ENCODE peak calls at places on chromosome 10, in seven cellular contexts. U is hepatocyte, J is endothelial cell, X is CD14-positive monocyte, D is spleen, S is SK-N-SH, M is heart right ventricle. E is an unnamed sample.

GRCh38 chr10:22475857-22476600 is 130.7 kb downstream of the SPAG6 start:
- DNase-seq in U (peak; percentile 28), J (peak; percentile 31), X (no peak), D (no peak), S (peak; percentile 76), M (no peak), E (peak; percentile 68)

GRCh38 chr10:60044221-60044620 is 137.9 kb upstream of the CCDC6 start:
- DNase-seq in U (no peak), J (no peak), X (no peak), D (no peak), S (no peak), M (no peak), E (no peak)

GRCh38 chr10:103535595-103535994 is 42.1 kb downstream of the NEURL1 start:
- DNase-seq in U (no peak), J (no peak), X (no peak), D (peak; percentile 39), S (peak; percentile 0), M (no peak), E (no peak)

GRCh38 chr10:109934958-109935793 is 11.9 kb upstream of the XPNPEP1 start:
- DNase-seq in U (no peak), J (peak; percentile 61), X (no peak), D (no peak), S (peak; percentile 15), M (peak; percentile 55), E (no peak)

GRCh38 chr10:33248638-33249037 is 85.8 kb downstream of the NRP1 start:
- DNase-seq in U (no peak), J (no peak), X (no peak), D (no peak), S (no peak), M (no peak), E (no peak)

GRCh38 chr10:84943541-84943940 is 615.2 kb downstream of the CCSER2 start:
- DNase-seq in U (no peak), J (no peak), X (no peak), D (no peak), S (no peak), M (no peak), E (no peak)

GRCh38 chr10:120969219-120969645 is 118.1 kb downstream of the WDR11 start:
- DNase-seq in U (no peak), J (no peak), X (no peak), D (no peak), S (no peak), M (no peak), E (no peak)

GRCh38 chr10:34526758-34527730 is 288.1 kb downstream of the PARD3 start:
- DNase-seq in U (peak; percentile 18), J (no peak), X (no peak), D (no peak), S (no peak), M (peak; percentile 23), E (no peak)

GRCh38 chr10:109963439-109963838 is 40.1 kb upstream of the XPNPEP1 start:
- DNase-seq in U (no peak), J (no peak), X (no peak), D (no peak), S (peak; percentile 62), M (no peak), E (no peak)

GRCh38 chr10:58570307-58570723 is 57.6 kb downstream of the BICC1 start:
- DNase-seq in U (no peak), J (no peak), X (no peak), D (no peak), S (no peak), M (no peak), E (no peak)

GRCh38 chr10:60495357-60495756 is 105.7 kb upstream of the ANK3 start:
- DNase-seq in U (no peak), J (no peak), X (no peak), D (no peak), S (no peak), M (no peak), E (no peak)

GRCh38 chr10:36640626-36641025 is 484.8 kb upstream of the ANKRD30A start:
- DNase-seq in U (no peak), J (no peak), X (no peak), D (no peak), S (no peak), M (no peak), E (no peak)

GRCh38 chr10:115760131-115760530 is 512.9 kb downstream of the GFRA1 start:
- DNase-seq in U (no peak), J (no peak), X (no peak), D (no peak), S (no peak), M (no peak), E (no peak)

GRCh38 chr10:100502926-100503480 is 16.7 kb downstream of the SEC31B start:
- DNase-seq in U (no peak), J (no peak), X (no peak), D (no peak), S (peak; percentile 45), M (no peak), E (no peak)

GRCh38 chr10:86795353-86795752 is 38.9 kb downstream of the BMPR1A start:
- DNase-seq in U (peak; percentile 41), J (no peak), X (no peak), D (no peak), S (peak; percentile 12), M (no peak), E (no peak)

GRCh38 chr10:85124592-85124991 is 796.2 kb downstream of the CCSER2 start:
- DNase-seq in U (peak; percentile 56), J (no peak), X (no peak), D (no peak), S (no peak), M (peak; percentile 9), E (no peak)

GRCh38 chr10:44008270-44008916 is 359.7 kb upstream of the ZNF32 start:
- DNase-seq in U (no peak), J (no peak), X (no peak), D (no peak), S (no peak), M (peak; percentile 55), E (peak; percentile 55)

GRCh38 chr10:104925232-104925851 is 284.3 kb downstream of the SORCS3 start:
- DNase-seq in U (peak; percentile 76), J (peak; percentile 68), X (no peak), D (no peak), S (peak; percentile 47), M (peak; percentile 8), E (peak; percentile 18)

GRCh38 chr10:84548869-84549268 is 220.5 kb downstream of the CCSER2 start:
- DNase-seq in U (no peak), J (peak; percentile 22), X (no peak), D (no peak), S (no peak), M (no peak), E (no peak)

GRCh38 chr10:71814923-71815411 is 36.1 kb downstream of the PSAP start:
- DNase-seq in U (no peak), J (no peak), X (no peak), D (peak; percentile 77), S (peak; percentile 51), M (no peak), E (no peak)

GRCh38 chr10:13349776-13350274 is 1.7 kb upstream of the SEPHS1 start:
- DNase-seq in U (peak; percentile 81), J (peak; percentile 50), X (peak; percentile 54), D (peak; percentile 85), S (peak; percentile 39), M (peak; percentile 47), E (no peak)

GRCh38 chr10:74238031-74238431 is 87.0 kb downstream of the ADK start:
- DNase-seq in U (no peak), J (no peak), X (no peak), D (no peak), S (peak; percentile 32), M (no peak), E (no peak)

GRCh38 chr10:43137701-43137970 is 609 bp upstream of the CSGALNACT2 start:
- DNase-seq in U (peak; percentile 69), J (no peak), X (no peak), D (peak; percentile 88), S (peak; percentile 85), M (peak; percentile 45), E (peak; percentile 63)

GRCh38 chr10:84097787-84098353 is 41.4 kb upstream of the GHITM start:
- DNase-seq in U (peak; percentile 42), J (no peak), X (no peak), D (no peak), S (peak; percentile 18), M (no peak), E (no peak)

GRCh38 chr10:11824825-11825224 is 1.7 kb downstream of the PROSER2 start:
- DNase-seq in U (peak; percentile 39), J (no peak), X (no peak), D (no peak), S (peak; percentile 64), M (no peak), E (no peak)

GRCh38 chr10:98138031-98138430 is 3.6 kb downstream of the R3HCC1L start:
- DNase-seq in U (no peak), J (no peak), X (no peak), D (no peak), S (no peak), M (no peak), E (no peak)
- TF ChIP-seq CTCF in U (no peak), J (no peak), X (no peak), D (no peak), S (no peak), M (no peak), E (no peak)

DNA sequence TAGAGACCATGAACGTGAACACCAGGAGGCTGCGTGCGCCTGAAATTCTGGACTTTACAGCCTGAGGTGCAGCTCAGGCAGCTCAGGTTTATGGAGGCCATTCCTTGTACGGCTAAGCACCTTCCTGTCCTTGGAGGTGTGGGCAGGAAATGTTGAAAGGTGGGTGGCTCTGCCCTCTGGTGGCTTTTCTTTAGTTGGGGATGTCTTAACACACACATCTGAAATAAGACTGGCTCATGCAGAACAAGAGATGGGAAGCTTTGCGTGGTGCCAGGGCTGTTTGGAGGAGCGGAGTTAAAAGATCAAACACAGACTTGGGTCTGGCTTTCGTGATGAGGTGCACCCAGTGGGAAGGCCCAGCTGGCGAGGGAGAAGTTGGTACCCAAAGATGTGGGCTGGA is 64.1 kb downstream of the DOCK1 start:
- DNase-seq in U (peak; percentile 31), J (no peak), X (no peak), D (no peak), S (no peak), M (no peak), E (no peak)
- TF ChIP-seq CTCF in U (peak; percentile 36), J (no peak), X (no peak), D (no peak), S (peak; percentile 31), M (no peak), E (no peak)

GRCh38 chr10:119416855-119417254 is 125.7 kb downstream of the RGS10 start:
- DNase-seq in U (peak; percentile 78), J (peak; percentile 62), X (no peak), D (peak; percentile 92), S (peak; percentile 80), M (peak; percentile 72), E (peak; percentile 92)
- TF ChIP-seq CTCF in U (peak; percentile 72), J (peak; percentile 41), X (peak; percentile 88), D (peak; percentile 91), S (peak; percentile 81), M (peak; percentile 37), E (peak; percentile 72)

GRCh38 chr10:133258818-133259602 is 17.7 kb downstream of the ADAM8 start:
- DNase-seq in U (peak; percentile 76), J (no peak), X (peak; percentile 99), D (peak; percentile 91), S (no peak), M (peak; percentile 78), E (no peak)

GRCh38 chr10:133255323-133255722 is 17.7 kb downstream of the VENTX start:
- DNase-seq in U (no peak), J (no peak), X (no peak), D (no peak), S (no peak), M (no peak), E (no peak)

GRCh38 chr10:133258066-133258817 is 18.4 kb downstream of the ADAM8 start:
- DNase-seq in U (no peak), J (no peak), X (no peak), D (peak; percentile 90), S (no peak), M (no peak), E (no peak)

GRCh38 chr10:133259603-133259992 is 17.1 kb downstream of the ADAM8 start:
- DNase-seq in U (no peak), J (no peak), X (no peak), D (no peak), S (no peak), M (no peak), E (no peak)

GRCh38 chr10:133257489-133258065 is 19.1 kb downstream of the ADAM8 start:
- DNase-seq in U (peak; percentile 78), J (peak; percentile 57), X (no peak), D (peak; percentile 92), S (peak; percentile 69), M (peak; percentile 59), E (no peak)
- TF ChIP-seq CTCF in U (peak; percentile 45), J (no peak), X (peak; percentile 40), D (peak; percentile 50), S (no peak), M (no peak), E (peak; percentile 49)

E was measured in GM13976.